ENCODE peak calls at places on chromosome 20, in four cellular contexts. One of them, this sample, is unnamed.

GRCh38 chr20:44336725-44337380 is at the start of gene R3HDML:
- DNase-seq in stimulated activated CD4-positive, alpha-beta T cell treated with anti-CD3 and anti-CD28 coated beads, Interleukin-1b, Interleukin-23, amount 100 ng/mL, for 1 hour: no peak
- DNase-seq in activated CD4-positive, CD25-positive, alpha-beta regulatory T cell: no peak
- DNase-seq in M059J: no peak
- DNase-seq in this sample: no peak

GRCh38 chr20:24933266-24933908 is 15.7 kb upstream of the CST7 start:
- DNase-seq in activated CD4-positive, CD25-positive, alpha-beta regulatory T cell: no peak
- DNase-seq in stimulated activated CD4-positive, alpha-beta T cell treated with anti-CD3 and anti-CD28 coated beads, Interleukin-1b, Interleukin-23, amount 100 ng/mL, for 1 hour: no peak
- DNase-seq in M059J: no peak
- DNase-seq in this sample: no peak

GRCh38 chr20:51118985-51119527 is 96.1 kb upstream of the KCNG1 start:
- DNase-seq in stimulated activated CD4-positive, alpha-beta T cell treated with anti-CD3 and anti-CD28 coated beads, Interleukin-1b, Interleukin-23, amount 100 ng/mL, for 1 hour: no peak
- DNase-seq in activated CD4-positive, CD25-positive, alpha-beta regulatory T cell: no peak
- DNase-seq in M059J: no peak
- DNase-seq in this sample: no peak

GRCh38 chr20:63099426-63100267 is 92.9 kb upstream of the BHLHE23 start:
- DNase-seq in activated CD4-positive, CD25-positive, alpha-beta regulatory T cell: no peak
- DNase-seq in M059J: no peak
- DNase-seq in stimulated activated CD4-positive, alpha-beta T cell treated with anti-CD3 and anti-CD28 coated beads, Interleukin-1b, Interleukin-23, amount 100 ng/mL, for 1 hour: no peak
- DNase-seq in this sample: no peak

GRCh38 chr20:7682916-7683315 is 257.3 kb downstream of the HAO1 start:
- DNase-seq in stimulated activated CD4-positive, alpha-beta T cell treated with anti-CD3 and anti-CD28 coated beads, Interleukin-1b, Interleukin-23, amount 100 ng/mL, for 1 hour: no peak
- DNase-seq in activated CD4-positive, CD25-positive, alpha-beta regulatory T cell: no peak
- DNase-seq in M059J: no peak
- DNase-seq in this sample: no peak

GRCh38 chr20:5696011-5696559 is 54.1 kb upstream of the SHLD1 start:
- DNase-seq in activated CD4-positive, CD25-positive, alpha-beta regulatory T cell: no peak
- DNase-seq in M059J: peak; percentile 80
- DNase-seq in stimulated activated CD4-positive, alpha-beta T cell treated with anti-CD3 and anti-CD28 coated beads, Interleukin-1b, Interleukin-23, amount 100 ng/mL, for 1 hour: no peak
- DNase-seq in this sample: no peak

GRCh38 chr20:11454966-11455799 is 462.5 kb upstream of the BTBD3 start:
- DNase-seq in activated CD4-positive, CD25-positive, alpha-beta regulatory T cell: no peak
- DNase-seq in stimulated activated CD4-positive, alpha-beta T cell treated with anti-CD3 and anti-CD28 coated beads, Interleukin-1b, Interleukin-23, amount 100 ng/mL, for 1 hour: no peak
- DNase-seq in M059J: peak; percentile 98
- DNase-seq in this sample: no peak

GRCh38 chr20:34083137-34083536 is 28.9 kb downstream of the EIF2S2 start:
- DNase-seq in stimulated activated CD4-positive, alpha-beta T cell treated with anti-CD3 and anti-CD28 coated beads, Interleukin-1b, Interleukin-23, amount 100 ng/mL, for 1 hour: no peak
- DNase-seq in M059J: peak; percentile 100
- DNase-seq in activated CD4-positive, CD25-positive, alpha-beta regulatory T cell: no peak
- DNase-seq in this sample: no peak

GRCh38 chr20:3818155-3819151 is 1.9 kb upstream of the AP5S1 start:
- DNase-seq in activated CD4-positive, CD25-positive, alpha-beta regulatory T cell: no peak
- DNase-seq in stimulated activated CD4-positive, alpha-beta T cell treated with anti-CD3 and anti-CD28 coated beads, Interleukin-1b, Interleukin-23, amount 100 ng/mL, for 1 hour: no peak
- DNase-seq in M059J: peak; percentile 94
- DNase-seq in this sample: no peak

GRCh38 chr20:33859157-33859695 is 48.1 kb downstream of the CHMP4B start:
- DNase-seq in stimulated activated CD4-positive, alpha-beta T cell treated with anti-CD3 and anti-CD28 coated beads, Interleukin-1b, Interleukin-23, amount 100 ng/mL, for 1 hour: no peak
- DNase-seq in M059J: peak; percentile 46
- DNase-seq in activated CD4-positive, CD25-positive, alpha-beta regulatory T cell: no peak
- DNase-seq in this sample: no peak

GRCh38 chr20:32980131-32980941 is 23.9 kb downstream of the SUN5 start:
- DNase-seq in activated CD4-positive, CD25-positive, alpha-beta regulatory T cell: no peak
- DNase-seq in stimulated activated CD4-positive, alpha-beta T cell treated with anti-CD3 and anti-CD28 coated beads, Interleukin-1b, Interleukin-23, amount 100 ng/mL, for 1 hour: no peak
- DNase-seq in M059J: peak; percentile 34
- DNase-seq in this sample: no peak

GRCh38 chr20:9203081-9203447 is 134.2 kb downstream of the PLCB4 start:
- DNase-seq in M059J: peak; percentile 71
- DNase-seq in stimulated activated CD4-positive, alpha-beta T cell treated with anti-CD3 and anti-CD28 coated beads, Interleukin-1b, Interleukin-23, amount 100 ng/mL, for 1 hour: no peak
- DNase-seq in activated CD4-positive, CD25-positive, alpha-beta regulatory T cell: no peak
- DNase-seq in this sample: no peak

GRCh38 chr20:23156170-23156841 is 70.2 kb upstream of the CD93 start:
- DNase-seq in activated CD4-positive, CD25-positive, alpha-beta regulatory T cell: no peak
- DNase-seq in M059J: peak; percentile 99
- DNase-seq in stimulated activated CD4-positive, alpha-beta T cell treated with anti-CD3 and anti-CD28 coated beads, Interleukin-1b, Interleukin-23, amount 100 ng/mL, for 1 hour: no peak
- DNase-seq in this sample: no peak

GRCh38 chr20:3276400-3277015 is 37.5 kb upstream of the SLC4A11 start:
- DNase-seq in M059J: peak; percentile 36
- DNase-seq in stimulated activated CD4-positive, alpha-beta T cell treated with anti-CD3 and anti-CD28 coated beads, Interleukin-1b, Interleukin-23, amount 100 ng/mL, for 1 hour: no peak
- DNase-seq in activated CD4-positive, CD25-positive, alpha-beta regulatory T cell: no peak
- DNase-seq in this sample: no peak

GRCh38 chr20:61253640-61254511 is 1.8 kb downstream of the CDH4 start:
- DNase-seq in M059J: peak; percentile 37
- DNase-seq in stimulated activated CD4-positive, alpha-beta T cell treated with anti-CD3 and anti-CD28 coated beads, Interleukin-1b, Interleukin-23, amount 100 ng/mL, for 1 hour: no peak
- DNase-seq in activated CD4-positive, CD25-positive, alpha-beta regulatory T cell: no peak
- DNase-seq in this sample: no peak

GRCh38 chr20:23133560-23133998 is 47.5 kb upstream of the CD93 start:
- DNase-seq in activated CD4-positive, CD25-positive, alpha-beta regulatory T cell: no peak
- DNase-seq in M059J: no peak
- DNase-seq in stimulated activated CD4-positive, alpha-beta T cell treated with anti-CD3 and anti-CD28 coated beads, Interleukin-1b, Interleukin-23, amount 100 ng/mL, for 1 hour: no peak
- DNase-seq in this sample: no peak

GRCh38 chr20:41276317-41276751 is 41.2 kb downstream of the ZHX3 start:
- DNase-seq in activated CD4-positive, CD25-positive, alpha-beta regulatory T cell: no peak
- DNase-seq in stimulated activated CD4-positive, alpha-beta T cell treated with anti-CD3 and anti-CD28 coated beads, Interleukin-1b, Interleukin-23, amount 100 ng/mL, for 1 hour: no peak
- DNase-seq in M059J: no peak
- DNase-seq in this sample: no peak

GRCh38 chr20:44465001-44465560 is 10.6 kb upstream of the TTPAL start:
- DNase-seq in M059J: no peak
- DNase-seq in activated CD4-positive, CD25-positive, alpha-beta regulatory T cell: no peak
- DNase-seq in stimulated activated CD4-positive, alpha-beta T cell treated with anti-CD3 and anti-CD28 coated beads, Interleukin-1b, Interleukin-23, amount 100 ng/mL, for 1 hour: no peak
- DNase-seq in this sample: no peak

GRCh38 chr20:35306931-35307517 is 14.8 kb upstream of the FAM83C start:
- DNase-seq in M059J: peak; percentile 90
- DNase-seq in activated CD4-positive, CD25-positive, alpha-beta regulatory T cell: no peak
- DNase-seq in stimulated activated CD4-positive, alpha-beta T cell treated with anti-CD3 and anti-CD28 coated beads, Interleukin-1b, Interleukin-23, amount 100 ng/mL, for 1 hour: no peak
- DNase-seq in this sample: no peak

GRCh38 chr20:21643417-21643816 is 62.0 kb upstream of the PAX1 start:
- DNase-seq in activated CD4-positive, CD25-positive, alpha-beta regulatory T cell: no peak
- DNase-seq in stimulated activated CD4-positive, alpha-beta T cell treated with anti-CD3 and anti-CD28 coated beads, Interleukin-1b, Interleukin-23, amount 100 ng/mL, for 1 hour: no peak
- DNase-seq in M059J: no peak
- DNase-seq in this sample: no peak

GRCh38 chr20:58140787-58141396 is 87.6 kb downstream of the ANKRD60 start:
- DNase-seq in M059J: no peak
- DNase-seq in activated CD4-positive, CD25-positive, alpha-beta regulatory T cell: no peak
- DNase-seq in stimulated activated CD4-positive, alpha-beta T cell treated with anti-CD3 and anti-CD28 coated beads, Interleukin-1b, Interleukin-23, amount 100 ng/mL, for 1 hour: no peak
- DNase-seq in this sample: no peak

GRCh38 chr20:23363257-23363649 is 1.3 kb downstream of the GZF1 start:
- DNase-seq in stimulated activated CD4-positive, alpha-beta T cell treated with anti-CD3 and anti-CD28 coated beads, Interleukin-1b, Interleukin-23, amount 100 ng/mL, for 1 hour: no peak
- DNase-seq in M059J: peak; percentile 43
- DNase-seq in activated CD4-positive, CD25-positive, alpha-beta regulatory T cell: no peak
- DNase-seq in this sample: no peak

GRCh38 chr20:1087311-1087710 is 31.1 kb upstream of the PSMF1 start:
- DNase-seq in M059J: peak; percentile 8
- DNase-seq in stimulated activated CD4-positive, alpha-beta T cell treated with anti-CD3 and anti-CD28 coated beads, Interleukin-1b, Interleukin-23, amount 100 ng/mL, for 1 hour: no peak
- DNase-seq in activated CD4-positive, CD25-positive, alpha-beta regulatory T cell: no peak
- DNase-seq in this sample: no peak

GRCh38 chr20:63114693-63115069 is 101.2 kb downstream of the YTHDF1 start:
- DNase-seq in activated CD4-positive, CD25-positive, alpha-beta regulatory T cell: no peak
- DNase-seq in stimulated activated CD4-positive, alpha-beta T cell treated with anti-CD3 and anti-CD28 coated beads, Interleukin-1b, Interleukin-23, amount 100 ng/mL, for 1 hour: no peak
- DNase-seq in M059J: peak; percentile 14
- DNase-seq in this sample: no peak

GRCh38 chr20:40603057-40603651 is 85.9 kb downstream of the MAFB start:
- DNase-seq in M059J: no peak
- DNase-seq in stimulated activated CD4-positive, alpha-beta T cell treated with anti-CD3 and anti-CD28 coated beads, Interleukin-1b, Interleukin-23, amount 100 ng/mL, for 1 hour: no peak
- DNase-seq in activated CD4-positive, CD25-positive, alpha-beta regulatory T cell: no peak
- DNase-seq in this sample: no peak

GRCh38 chr20:63692436-63693078 is 3.9 kb upstream of the TNFRSF6B start:
- DNase-seq in activated CD4-positive, CD25-positive, alpha-beta regulatory T cell: no peak
- DNase-seq in stimulated activated CD4-positive, alpha-beta T cell treated with anti-CD3 and anti-CD28 coated beads, Interleukin-1b, Interleukin-23, amount 100 ng/mL, for 1 hour: no peak
- DNase-seq in M059J: peak; percentile 77
- DNase-seq in this sample: no peak

GRCh38 chr20:5844063-5844681 is 94.0 kb downstream of the SHLD1 start:
- DNase-seq in stimulated activated CD4-positive, alpha-beta T cell treated with anti-CD3 and anti-CD28 coated beads, Interleukin-1b, Interleukin-23, amount 100 ng/mL, for 1 hour: no peak
- DNase-seq in M059J: peak; percentile 94
- DNase-seq in activated CD4-positive, CD25-positive, alpha-beta regulatory T cell: no peak
- DNase-seq in this sample: no peak

GRCh38 chr20:36180323-36180722 is 25.8 kb downstream of the EPB41L1 start:
- DNase-seq in activated CD4-positive, CD25-positive, alpha-beta regulatory T cell: no peak
- DNase-seq in stimulated activated CD4-positive, alpha-beta T cell treated with anti-CD3 and anti-CD28 coated beads, Interleukin-1b, Interleukin-23, amount 100 ng/mL, for 1 hour: no peak
- DNase-seq in M059J: no peak
- DNase-seq in this sample: no peak

GRCh38 chr20:63160641-63161175 is 55.2 kb downstream of the YTHDF1 start:
- DNase-seq in M059J: no peak
- DNase-seq in activated CD4-positive, CD25-positive, alpha-beta regulatory T cell: no peak
- DNase-seq in stimulated activated CD4-positive, alpha-beta T cell treated with anti-CD3 and anti-CD28 coated beads, Interleukin-1b, Interleukin-23, amount 100 ng/mL, for 1 hour: no peak
- DNase-seq in this sample: no peak

GRCh38 chr20:54716790-54717189 is 241.4 kb downstream of the DOK5 start:
- DNase-seq in M059J: no peak
- DNase-seq in activated CD4-positive, CD25-positive, alpha-beta regulatory T cell: no peak
- DNase-seq in stimulated activated CD4-positive, alpha-beta T cell treated with anti-CD3 and anti-CD28 coated beads, Interleukin-1b, Interleukin-23, amount 100 ng/mL, for 1 hour: no peak
- DNase-seq in this sample: no peak